ENCODE peak calls at places on chromosome 19, in five cellular contexts. One of them, this sample, is unnamed.

GRCh38 chr19:20928371-20928770 is 5.3 kb downstream of the ZNF85 start:
- DNase-seq in activated B cell treated with CpG ODN at 0.5 μM for 24 hours: no peak
- DNase-seq in type B pancreatic cell: peak
- DNase-seq in SJSA1: no peak
- DNase-seq in activated CD4-positive, alpha-beta T cell treated with anti-CD3 and anti-CD28 coated beads for 1 hour: no peak
- DNase-seq in this sample: no peak

GRCh38 chr19:49857834-49858590 is 7.1 kb downstream of the PTOV1 start:
- DNase-seq in activated B cell treated with CpG ODN at 0.5 μM for 24 hours: no peak
- DNase-seq in activated CD4-positive, alpha-beta T cell treated with anti-CD3 and anti-CD28 coated beads for 1 hour: no peak
- DNase-seq in SJSA1: no peak
- DNase-seq in type B pancreatic cell: no peak
- DNase-seq in this sample: no peak

GRCh38 chr19:35044317-35045117 is 3.0 kb downstream of the HPN start:
- DNase-seq in type B pancreatic cell: peak
- DNase-seq in SJSA1: no peak
- DNase-seq in activated CD4-positive, alpha-beta T cell treated with anti-CD3 and anti-CD28 coated beads for 1 hour: peak
- DNase-seq in activated B cell treated with CpG ODN at 0.5 μM for 24 hours: peak
- DNase-seq in this sample: no peak

GRCh38 chr19:46963093-46963734 is 56.4 kb upstream of the NPAS1 start:
- DNase-seq in activated CD4-positive, alpha-beta T cell treated with anti-CD3 and anti-CD28 coated beads for 1 hour: no peak
- DNase-seq in type B pancreatic cell: no peak
- DNase-seq in SJSA1: peak
- DNase-seq in activated B cell treated with CpG ODN at 0.5 μM for 24 hours: no peak
- DNase-seq in this sample: no peak

GRCh38 chr19:45798995-45799517 is 6.4 kb upstream of the DMWD start:
- DNase-seq in SJSA1: peak
- DNase-seq in activated CD4-positive, alpha-beta T cell treated with anti-CD3 and anti-CD28 coated beads for 1 hour: peak
- DNase-seq in activated B cell treated with CpG ODN at 0.5 μM for 24 hours: peak
- DNase-seq in type B pancreatic cell: no peak
- DNase-seq in this sample: no peak

GRCh38 chr19:679418-680286 is 3.5 kb downstream of the FSTL3 start:
- DNase-seq in SJSA1: peak
- DNase-seq in type B pancreatic cell: no peak
- DNase-seq in activated CD4-positive, alpha-beta T cell treated with anti-CD3 and anti-CD28 coated beads for 1 hour: no peak
- DNase-seq in activated B cell treated with CpG ODN at 0.5 μM for 24 hours: peak
- DNase-seq in this sample: no peak

GRCh38 chr19:45595814-45596213 is 6.2 kb downstream of the GPR4 start:
- DNase-seq in activated CD4-positive, alpha-beta T cell treated with anti-CD3 and anti-CD28 coated beads for 1 hour: no peak
- DNase-seq in type B pancreatic cell: no peak
- DNase-seq in activated B cell treated with CpG ODN at 0.5 μM for 24 hours: no peak
- DNase-seq in SJSA1: no peak
- DNase-seq in this sample: no peak

GRCh38 chr19:2083174-2083854 is 12.8 kb downstream of the MOB3A start:
- DNase-seq in activated CD4-positive, alpha-beta T cell treated with anti-CD3 and anti-CD28 coated beads for 1 hour: peak
- DNase-seq in type B pancreatic cell: no peak
- DNase-seq in SJSA1: no peak
- DNase-seq in activated B cell treated with CpG ODN at 0.5 μM for 24 hours: no peak
- DNase-seq in this sample: no peak

GRCh38 chr19:23241433-23241832 is 8.8 kb downstream of the ZNF724 start:
- DNase-seq in type B pancreatic cell: no peak
- DNase-seq in SJSA1: no peak
- DNase-seq in activated B cell treated with CpG ODN at 0.5 μM for 24 hours: no peak
- DNase-seq in activated CD4-positive, alpha-beta T cell treated with anti-CD3 and anti-CD28 coated beads for 1 hour: no peak
- DNase-seq in this sample: no peak

GRCh38 chr19:49809155-49809986 is 3.7 kb downstream of the FUZ start:
- DNase-seq in activated CD4-positive, alpha-beta T cell treated with anti-CD3 and anti-CD28 coated beads for 1 hour: peak
- DNase-seq in type B pancreatic cell: no peak
- DNase-seq in SJSA1: no peak
- DNase-seq in activated B cell treated with CpG ODN at 0.5 μM for 24 hours: peak
- DNase-seq in this sample: peak

GRCh38 chr19:47663911-47664771 is 49.1 kb upstream of the EHD2 start:
- DNase-seq in SJSA1: peak
- DNase-seq in type B pancreatic cell: no peak
- DNase-seq in activated CD4-positive, alpha-beta T cell treated with anti-CD3 and anti-CD28 coated beads for 1 hour: no peak
- DNase-seq in activated B cell treated with CpG ODN at 0.5 μM for 24 hours: no peak
- DNase-seq in this sample: no peak

GRCh38 chr19:15115080-15115479 is 7.9 kb downstream of the SYDE1 start:
- DNase-seq in type B pancreatic cell: no peak
- DNase-seq in activated CD4-positive, alpha-beta T cell treated with anti-CD3 and anti-CD28 coated beads for 1 hour: no peak
- DNase-seq in activated B cell treated with CpG ODN at 0.5 μM for 24 hours: no peak
- DNase-seq in SJSA1: no peak
- DNase-seq in this sample: no peak

GRCh38 chr19:51472607-51473006 is 5.7 kb upstream of the CEACAM18 start:
- DNase-seq in activated B cell treated with CpG ODN at 0.5 μM for 24 hours: no peak
- DNase-seq in type B pancreatic cell: no peak
- DNase-seq in activated CD4-positive, alpha-beta T cell treated with anti-CD3 and anti-CD28 coated beads for 1 hour: no peak
- DNase-seq in SJSA1: no peak
- DNase-seq in this sample: no peak

This sample was measured in stimulated activated naive B cell treated with anti-CD40 and anti-IgM and Interleukin-4, amounts not matched to agents 10 μg/mL and 1 μg/mL and 100 μg/mL, for 72 hours.